ENCODE peak calls at places on chromosomes 2 and 18, in nine cellular contexts. I is effector CD4-positive, alpha-beta T cell; Z is A549; Y is activated naive CD8-positive, alpha-beta T cell treated with anti-CD3 and anti-CD28 coated beads, Interleukin-2, amount 50 U/mL, for 24 hours; V is Daoy; L is neuronal stem cell; P is NCI-H1092 treated with DMSO at 0.1 percent for 48 hours; M is AG08396; X is CD4-positive, alpha-beta T cell. O is an unnamed sample.

GRCh38 chr2:70905443-70905842 is 30.3 kb upstream of the ATP6V1B1 start:
- DNase-seq in L (no peak), Z (no peak), M (no peak), I (no peak), P (no peak), Y (no peak), V (no peak), X (no peak), O (no peak)

GRCh38 chr2:20198796-20199361 is 26.1 kb downstream of the SDC1 start:
- DNase-seq in P (no peak), X (no peak), Y (no peak), Z (no peak), L (no peak), I (no peak), V (no peak), M (no peak), O (no peak)

GRCh38 chr2:2254206-2254605 is 76.9 kb downstream of the MYT1L start:
- DNase-seq in I (no peak), X (no peak), P (no peak), M (no peak), Y (no peak), V (no peak), L (no peak), Z (no peak), O (no peak)

GRCh38 chr2:181683518-181684453 is 3.5 kb upstream of the NEUROD1 start:
- DNase-seq in Z (no peak), M (peak; percentile 69), I (no peak), P (no peak), Y (peak; percentile 20), V (peak; percentile 63), L (peak; percentile 85), X (no peak), O (peak; percentile 79)

GRCh38 chr2:240465765-240466578 is 30.5 kb downstream of the GPC1 start:
- DNase-seq in L (no peak), Z (no peak), M (peak; percentile 7), I (no peak), X (no peak), Y (no peak), V (peak; percentile 1), P (no peak), O (no peak)

GRCh38 chr18:75141734-75142133 is 67.2 kb downstream of the PTGR3 start:
- DNase-seq in M (no peak), V (no peak), L (no peak), Z (no peak), X (no peak), P (no peak), I (no peak), Y (no peak), O (no peak)

GRCh38 chr2:211159972-211160371 is 603.6 kb downstream of the CPS1 start:
- DNase-seq in P (no peak), V (no peak), I (no peak), L (no peak), Z (no peak), X (no peak), M (no peak), Y (no peak), O (no peak)

GRCh38 chr18:24600076-24600654 is 139.7 kb downstream of the HRH4 start:
- DNase-seq in I (no peak), Y (no peak), P (peak; percentile 70), L (peak; percentile 56), Z (peak; percentile 41), M (peak; percentile 50), X (no peak), V (peak; percentile 30), O (no peak)

GRCh38 chr2:240818543-240819403 is 1.2 kb downstream of the KIF1A start:
- DNase-seq in I (no peak), M (no peak), V (no peak), Z (no peak), L (peak; percentile 44), X (no peak), P (peak; percentile 39), Y (no peak), O (no peak)

GRCh38 chr2:80461505-80462197 is 157.1 kb upstream of the LRRTM1 start:
- DNase-seq in V (no peak), I (no peak), P (no peak), L (no peak), M (no peak), Y (no peak), Z (no peak), X (no peak), O (no peak)

GRCh38 chr2:218671077-218671653 is 637 bp downstream of the RNF25 start:
- DNase-seq in P (peak; percentile 22), V (peak; percentile 17), I (no peak), Z (peak; percentile 17), X (no peak), L (no peak), M (peak; percentile 16), Y (no peak), O (no peak)

GRCh38 chr2:200147371-200147770 is 159.1 kb upstream of the SPATS2L start:
- DNase-seq in I (no peak), M (no peak), V (no peak), Z (no peak), L (no peak), Y (no peak), P (no peak), X (no peak), O (no peak)

GRCh38 chr2:168145011-168145410 is 102.4 kb downstream of the STK39 start:
- DNase-seq in V (no peak), M (no peak), L (no peak), X (no peak), I (no peak), Z (no peak), P (no peak), Y (no peak), O (no peak)

GRCh38 chr2:241399941-241400922 is 44.1 kb downstream of the FARP2 start:
- DNase-seq in Y (no peak), X (no peak), I (no peak), V (no peak), Z (no peak), M (no peak), L (no peak), P (no peak), O (no peak)

GRCh38 chr2:131413148-131413747 is 49.3 kb upstream of the RAB6D start:
- DNase-seq in X (no peak), I (peak; percentile 6), Y (no peak), P (peak; percentile 63), L (peak; percentile 62), V (peak; percentile 43), M (peak; percentile 51), Z (peak; percentile 53), O (peak; percentile 40)

GRCh38 chr2:190791347-190791982 is 89.2 kb upstream of the GLS start:
- DNase-seq in X (no peak), L (no peak), Y (peak; percentile 61), Z (no peak), V (peak; percentile 95), I (no peak), P (no peak), M (peak; percentile 32), O (no peak)

GRCh38 chr2:120959426-120959825 is 223.8 kb downstream of the GLI2 start:
- DNase-seq in L (no peak), I (no peak), V (no peak), P (no peak), X (no peak), Y (no peak), M (no peak), Z (no peak), O (no peak)

GRCh38 chr2:124283090-124283489 is 258.0 kb downstream of the CNTNAP5 start:
- DNase-seq in Y (no peak), P (no peak), I (no peak), Z (no peak), M (no peak), V (no peak), X (no peak), L (no peak), O (no peak)

GRCh38 chr18:52510139-52510538 is 170.1 kb downstream of the DCC start:
- DNase-seq in V (no peak), I (no peak), M (no peak), L (no peak), Y (no peak), Z (no peak), P (no peak), X (no peak), O (no peak)

GRCh38 chr2:3377279-3377611 is 373 bp downstream of the EIPR1 start:
- DNase-seq in M (peak; percentile 66), P (no peak), I (no peak), Z (peak; percentile 70), Y (no peak), L (no peak), X (no peak), V (peak; percentile 66), O (peak; percentile 42)

GRCh38 chr2:225027061-225027762 is 15.1 kb downstream of the DOCK10 start:
- DNase-seq in P (no peak), Z (no peak), I (no peak), Y (peak; percentile 49), X (no peak), L (no peak), V (no peak), M (no peak), O (no peak)

GRCh38 chr2:109063326-109063670 is 65.7 kb upstream of the SH3RF3 start:
- DNase-seq in P (peak; percentile 62), Y (no peak), L (no peak), M (no peak), X (peak; percentile 9), V (no peak), Z (no peak), I (no peak), O (no peak)